ENCODE peak calls at places on chromosomes 13 and 19, in five cellular contexts. G, Y, D, F and O are unnamed samples.

GRCh38 chr13:72726721-72727416 is 560 bp downstream of the MZT1 start:
- DNase-seq in G (peak; percentile 6), Y (peak; percentile 77), D (peak; percentile 2), F (peak; percentile 27), O (peak; percentile 66)

GRCh38 chr13:36918246-36919060 is 1.6 kb downstream of the SMAD9 start:
- DNase-seq in G (no peak), Y (peak; percentile 25), D (no peak), F (no peak), O (peak; percentile 58)

GRCh38 chr19:51803965-51804364 is 9.0 kb downstream of the FPR3 start:
- DNase-seq in G (peak; percentile 14), Y (no peak), D (no peak), F (no peak), O (no peak)

GRCh38 chr13:40168425-40169155 is 497.9 kb downstream of the FOXO1 start:
- DNase-seq in G (no peak), Y (no peak), D (no peak), F (no peak), O (no peak)

GRCh38 chr19:20077791-20078463 is at the start of gene ZNF90:
- DNase-seq in G (no peak), Y (peak; percentile 87), D (no peak), F (peak; percentile 22), O (peak; percentile 99)

GRCh38 chr13:26132756-26133155 is 80.9 kb upstream of the SHISA2 start:
- DNase-seq in G (peak; percentile 29), Y (no peak), D (no peak), F (no peak), O (peak; percentile 52)

GRCh38 chr13:113086991-113087922 is 18.3 kb upstream of the F7 start:
- DNase-seq in G (no peak), Y (no peak), D (no peak), F (no peak), O (no peak)

GRCh38 chr13:57813641-57814040 is 182.1 kb downstream of the PCDH17 start:
- DNase-seq in G (no peak), Y (peak; percentile 28), D (no peak), F (no peak), O (no peak)

GRCh38 chr13:75132800-75133695 is 348.9 kb downstream of the TBC1D4 start:
- DNase-seq in G (no peak), Y (no peak), D (no peak), F (no peak), O (no peak)

GRCh38 chr19:6381030-6381750 is 5.5 kb upstream of the PSPN start:
- DNase-seq in G (no peak), Y (no peak), D (no peak), F (no peak), O (no peak)

GRCh38 chr13:113273856-113274590 is 23.0 kb upstream of the LAMP1 start:
- DNase-seq in G (peak; percentile 28), Y (no peak), D (no peak), F (no peak), O (peak; percentile 88)

GRCh38 chr13:37360556-37360955 is 238.0 kb downstream of the POSTN start:
- DNase-seq in G (no peak), Y (no peak), D (no peak), F (no peak), O (peak; percentile 19)

GRCh38 chr19:15866646-15867045 is 31.2 kb downstream of the CYP4F2 start:
- DNase-seq in G (no peak), Y (no peak), D (no peak), F (no peak), O (no peak)

GRCh38 chr19:15864824-15865223 is 33.0 kb downstream of the CYP4F2 start:
- DNase-seq in G (no peak), Y (no peak), D (no peak), F (no peak), O (no peak)

GRCh38 chr19:15871570-15871969 is 26.3 kb downstream of the CYP4F2 start:
- DNase-seq in G (no peak), Y (no peak), D (peak; percentile 54), F (no peak), O (no peak)

GRCh38 chr19:15869109-15869555 is 28.7 kb downstream of the CYP4F2 start:
- DNase-seq in G (peak; percentile 69), Y (peak; percentile 66), D (peak; percentile 71), F (no peak), O (peak; percentile 52)

DNA sequence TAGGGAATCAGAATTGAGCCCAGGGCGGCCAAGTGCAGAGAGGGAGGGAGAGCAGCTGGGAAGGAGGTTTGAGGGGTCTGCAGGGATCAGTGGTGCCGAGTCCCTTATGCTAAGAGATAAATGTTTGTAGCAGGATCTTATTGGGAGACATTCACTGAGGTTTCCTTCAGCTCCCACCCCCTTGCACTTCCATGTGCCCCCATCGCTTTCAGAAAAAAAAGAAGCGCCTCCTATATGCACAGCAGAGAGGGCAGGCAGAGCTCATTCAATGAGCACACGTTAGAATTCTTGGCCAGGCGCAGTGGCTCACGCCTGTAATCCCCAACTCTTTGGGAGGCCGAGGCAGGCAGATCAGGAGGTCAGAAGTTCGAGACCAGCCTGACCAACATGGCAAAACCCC is 28.0 kb downstream of the CYP4F2 start:
- DNase-seq in G (no peak), Y (no peak), D (no peak), F (no peak), O (no peak)
- H3K9ac ChIP-seq in G (no peak overlapping the region), Y (no peak overlapping the region), D (no peak overlapping the region), F (no peak overlapping the region), O (no peak overlapping the region)

GRCh38 chr13:32007494-32007893 is 24.1 kb upstream of the FRY start:
- DNase-seq in G (no peak), Y (no peak), D (no peak), F (no peak), O (peak; percentile 39)
- TF ChIP-seq EZH2phosphoT487 in G (no peak), Y (no peak), D (no peak), F (no peak), O (no peak)

DNA sequence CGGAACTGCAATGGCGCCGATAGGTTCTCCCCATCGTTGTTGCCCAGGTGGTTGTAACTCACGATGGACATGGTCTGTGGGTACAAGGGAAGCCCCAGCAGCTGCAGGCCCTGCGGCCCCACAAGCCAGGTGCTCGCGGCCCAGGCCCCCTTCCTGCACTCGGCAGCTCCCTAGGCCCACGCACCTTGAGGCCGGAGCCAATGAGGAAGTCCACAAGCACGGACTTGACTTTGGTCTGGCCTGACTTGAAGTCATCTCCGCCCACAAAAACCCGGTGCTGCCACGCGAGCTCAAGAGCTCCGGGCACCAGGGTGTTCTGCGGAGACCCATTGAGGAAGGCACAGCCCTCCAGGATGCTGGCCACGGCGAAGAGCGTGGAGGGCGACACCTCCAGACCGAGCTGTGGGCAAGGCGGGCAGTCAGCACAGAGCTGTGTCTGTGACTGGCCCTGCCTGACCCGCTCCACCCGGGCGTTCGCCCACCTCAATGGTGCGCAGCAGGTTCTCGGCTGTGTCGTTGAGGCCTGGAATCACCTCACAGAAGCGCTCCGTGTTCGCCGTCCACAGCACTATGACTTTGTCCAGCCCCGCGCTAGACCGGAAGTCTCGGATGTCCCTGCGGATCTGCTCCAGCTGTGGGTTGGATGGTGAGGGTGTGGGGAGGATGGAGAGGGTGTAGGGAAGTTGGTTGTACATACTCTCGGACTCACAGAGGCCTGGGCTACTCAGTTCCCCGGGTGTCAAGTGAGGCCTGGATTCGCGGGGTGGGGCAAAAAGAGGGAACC is 1.9 kb downstream of the ISYNA1 start:
- DNase-seq in G (no peak), Y (no peak), D (no peak), F (no peak), O (peak; percentile 19)
- H3K9ac ChIP-seq in G (no peak overlapping the region), Y (no peak overlapping the region), D (peak overlapping the region; percentile 91), F (no peak overlapping the region), O (no peak overlapping the region)

GRCh38 chr19:33947565-33947964 is 150.9 kb downstream of the KCTD15 start:
- DNase-seq in G (no peak), Y (no peak), D (no peak), F (no peak), O (no peak)
- TF ChIP-seq EZH2phosphoT487 in G (no peak), Y (no peak), D (no peak), F (no peak), O (no peak)

GRCh38 chr19:39238209-39238608 is 6.6 kb downstream of the IFNL3 start:
- DNase-seq in G (no peak), Y (no peak), D (no peak), F (no peak), O (no peak)
- H3K9ac ChIP-seq in G (no peak overlapping the region), Y (no peak overlapping the region), D (peak overlapping the region; percentile 18), F (no peak overlapping the region), O (no peak overlapping the region)